ENCODE peak calls at places on chromosome 19, in five cellular contexts. W, F, B, R and G are unnamed samples.

GRCh38 chr19:14413765-14414171 is 5.4 kb downstream of the DDX39A start:
- DNase-seq in W (no peak), R (no peak), B (peak; percentile 48), F (no peak), G (no peak)

GRCh38 chr19:7862413-7862951 is 11.7 kb downstream of the PRR36 start:
- DNase-seq in W (peak; percentile 87), F (peak; percentile 43), R (peak; percentile 57), B (no peak), G (no peak)

GRCh38 chr19:43372462-43372861 is 19.0 kb downstream of the CD177 start:
- DNase-seq in B (no peak), F (no peak), W (peak; percentile 54), R (no peak), G (no peak)

GRCh38 chr19:55406091-55406868 is 1.3 kb downstream of the UBE2S start:
- DNase-seq in R (no peak), F (no peak), W (no peak), B (no peak), G (no peak)

GRCh38 chr19:49151339-49152217 is 3.6 kb downstream of the HRC start:
- DNase-seq in B (peak; percentile 28), F (no peak), R (peak; percentile 49), W (no peak), G (no peak)

GRCh38 chr19:44512326-44513298 is 12.3 kb upstream of the ZNF180 start:
- DNase-seq in R (peak; percentile 24), F (no peak), B (peak; percentile 68), W (no peak), G (no peak)

GRCh38 chr19:2983351-2984195 is 6.2 kb downstream of the TLE6 start:
- DNase-seq in B (peak; percentile 74), W (no peak), R (peak; percentile 39), F (no peak), G (no peak)

GRCh38 chr19:44846455-44847143 is 502 bp downstream of the NECTIN2 start:
- DNase-seq in R (no peak), B (peak; percentile 23), W (peak; percentile 75), F (no peak), G (no peak)

GRCh38 chr19:44729516-44730033 is 18.9 kb upstream of the BCL3 start:
- DNase-seq in W (no peak), B (no peak), R (no peak), F (no peak), G (no peak)